ENCODE peak calls at places on chromosome 14, in four cellular contexts. One of them, this sample, is unnamed.
A peak's percentile ranks its signal among the peaks of the same experiment; 100 is the strongest.

GRCh38 chr14:49512147-49512551 is 74.0 kb downstream of the RPS29 start:
- DNase-seq in NCI-H1417: no peak
- DNase-seq in AG09319: peak; percentile 12
- DNase-seq in activated CD4-positive, CD25-positive, alpha-beta regulatory T cell: no peak
- DNase-seq in this sample: no peak

GRCh38 chr14:67395876-67396189 is 16.1 kb downstream of the PLEK2 start:
- DNase-seq in NCI-H1417: no peak
- DNase-seq in AG09319: no peak
- DNase-seq in activated CD4-positive, CD25-positive, alpha-beta regulatory T cell: no peak
- DNase-seq in this sample: no peak

GRCh38 chr14:101772770-101773169 is 11.3 kb downstream of the PPP2R5C start:
- DNase-seq in NCI-H1417: no peak
- DNase-seq in AG09319: no peak
- DNase-seq in activated CD4-positive, CD25-positive, alpha-beta regulatory T cell: no peak
- DNase-seq in this sample: no peak

GRCh38 chr14:103362780-103363179 is 22.4 kb upstream of the MARK3 start:
- DNase-seq in NCI-H1417: no peak
- DNase-seq in AG09319: no peak
- DNase-seq in activated CD4-positive, CD25-positive, alpha-beta regulatory T cell: no peak
- DNase-seq in this sample: no peak

GRCh38 chr14:66610154-66610563 is 102.2 kb downstream of the GPHN start:
- DNase-seq in NCI-H1417: no peak
- DNase-seq in AG09319: no peak
- DNase-seq in activated CD4-positive, CD25-positive, alpha-beta regulatory T cell: no peak
- DNase-seq in this sample: no peak

GRCh38 chr14:90773705-90774104 is 42.5 kb downstream of the TTC7B start:
- DNase-seq in NCI-H1417: no peak
- DNase-seq in AG09319: no peak
- DNase-seq in activated CD4-positive, CD25-positive, alpha-beta regulatory T cell: no peak
- DNase-seq in this sample: no peak

GRCh38 chr14:69887740-69888657 is 8.8 kb downstream of the SMOC1 start:
- DNase-seq in NCI-H1417: no peak
- DNase-seq in AG09319: no peak
- DNase-seq in activated CD4-positive, CD25-positive, alpha-beta regulatory T cell: no peak
- DNase-seq in this sample: no peak

GRCh38 chr14:61280526-61281185 is 482 bp downstream of the TMEM30B start:
- DNase-seq in NCI-H1417: peak; percentile 93
- DNase-seq in AG09319: no peak
- DNase-seq in activated CD4-positive, CD25-positive, alpha-beta regulatory T cell: peak; percentile 46
- DNase-seq in this sample: peak; percentile 82

GRCh38 chr14:99571303-99571986 is 32.6 kb downstream of the CCDC85C start:
- DNase-seq in NCI-H1417: peak; percentile 31
- DNase-seq in AG09319: no peak
- DNase-seq in activated CD4-positive, CD25-positive, alpha-beta regulatory T cell: no peak
- DNase-seq in this sample: no peak

GRCh38 chr14:102775855-102776760 is 1.1 kb upstream of the TRAF3 start:
- DNase-seq in NCI-H1417: no peak
- DNase-seq in AG09319: no peak
- DNase-seq in activated CD4-positive, CD25-positive, alpha-beta regulatory T cell: no peak
- DNase-seq in this sample: no peak

GRCh38 chr14:75979071-75979571 is 2.7 kb downstream of the TGFB3 start:
- DNase-seq in NCI-H1417: no peak
- DNase-seq in AG09319: no peak
- DNase-seq in activated CD4-positive, CD25-positive, alpha-beta regulatory T cell: no peak
- DNase-seq in this sample: peak; percentile 30

GRCh38 chr14:85195872-85196477 is 334.0 kb upstream of the FLRT2 start:
- DNase-seq in NCI-H1417: no peak
- DNase-seq in AG09319: no peak
- DNase-seq in activated CD4-positive, CD25-positive, alpha-beta regulatory T cell: no peak
- DNase-seq in this sample: no peak

GRCh38 chr14:61099221-61099835 is 118.3 kb downstream of the SLC38A6 start:
- DNase-seq in NCI-H1417: no peak
- DNase-seq in AG09319: no peak
- DNase-seq in activated CD4-positive, CD25-positive, alpha-beta regulatory T cell: no peak
- DNase-seq in this sample: no peak

GRCh38 chr14:73467377-73467776 is 9.0 kb upstream of the NUMB start:
- DNase-seq in NCI-H1417: no peak
- DNase-seq in AG09319: no peak
- DNase-seq in activated CD4-positive, CD25-positive, alpha-beta regulatory T cell: peak; percentile 10
- DNase-seq in this sample: peak; percentile 92

GRCh38 chr14:80206351-80206750 is 5.0 kb downstream of the DIO2 start:
- DNase-seq in NCI-H1417: no peak
- DNase-seq in AG09319: no peak
- DNase-seq in activated CD4-positive, CD25-positive, alpha-beta regulatory T cell: no peak
- DNase-seq in this sample: no peak

GRCh38 chr14:95340201-95340697 is 20.5 kb upstream of the CLMN start:
- DNase-seq in NCI-H1417: no peak
- DNase-seq in AG09319: no peak
- DNase-seq in activated CD4-positive, CD25-positive, alpha-beta regulatory T cell: no peak
- DNase-seq in this sample: no peak

GRCh38 chr14:34023824-34024767 is 73.2 kb upstream of the EGLN3 start:
- DNase-seq in NCI-H1417: peak; percentile 10
- DNase-seq in AG09319: no peak
- DNase-seq in activated CD4-positive, CD25-positive, alpha-beta regulatory T cell: no peak
- DNase-seq in this sample: no peak

GRCh38 chr14:77889971-77890442 is 90.1 kb downstream of the ADCK1 start:
- DNase-seq in NCI-H1417: no peak
- DNase-seq in AG09319: peak; percentile 4
- DNase-seq in activated CD4-positive, CD25-positive, alpha-beta regulatory T cell: no peak
- DNase-seq in this sample: no peak

GRCh38 chr14:47790477-47790876 is 115.1 kb upstream of the MDGA2 start:
- DNase-seq in NCI-H1417: no peak
- DNase-seq in AG09319: no peak
- DNase-seq in activated CD4-positive, CD25-positive, alpha-beta regulatory T cell: no peak
- DNase-seq in this sample: no peak

GRCh38 chr14:24659916-24660570 is 26.1 kb upstream of the GZMB start:
- DNase-seq in NCI-H1417: no peak
- DNase-seq in AG09319: no peak
- DNase-seq in activated CD4-positive, CD25-positive, alpha-beta regulatory T cell: no peak
- DNase-seq in this sample: no peak

GRCh38 chr14:51849095-51849494 is 11.3 kb upstream of the GNG2 start:
- DNase-seq in NCI-H1417: no peak
- DNase-seq in AG09319: no peak
- DNase-seq in activated CD4-positive, CD25-positive, alpha-beta regulatory T cell: no peak
- DNase-seq in this sample: peak; percentile 82

GRCh38 chr14:24887623-24888304 is 162.2 kb downstream of the STXBP6 start:
- DNase-seq in NCI-H1417: no peak
- DNase-seq in AG09319: no peak
- DNase-seq in activated CD4-positive, CD25-positive, alpha-beta regulatory T cell: no peak
- DNase-seq in this sample: no peak

GRCh38 chr14:70391493-70392391 is 25.1 kb downstream of the SYNJ2BP start:
- DNase-seq in NCI-H1417: no peak
- DNase-seq in AG09319: no peak
- DNase-seq in activated CD4-positive, CD25-positive, alpha-beta regulatory T cell: no peak
- DNase-seq in this sample: no peak

GRCh38 chr14:54200726-54201125 is 196.1 kb upstream of the CDKN3 start:
- DNase-seq in NCI-H1417: no peak
- DNase-seq in AG09319: no peak
- DNase-seq in activated CD4-positive, CD25-positive, alpha-beta regulatory T cell: no peak
- DNase-seq in this sample: no peak

GRCh38 chr14:53044486-53044885 is 93.6 kb upstream of the FERMT2 start:
- DNase-seq in NCI-H1417: no peak
- DNase-seq in AG09319: peak; percentile 34
- DNase-seq in activated CD4-positive, CD25-positive, alpha-beta regulatory T cell: no peak
- DNase-seq in this sample: no peak

GRCh38 chr14:104876251-104876699 is 11.2 kb downstream of the CEP170B start:
- DNase-seq in NCI-H1417: no peak
- DNase-seq in AG09319: no peak
- DNase-seq in activated CD4-positive, CD25-positive, alpha-beta regulatory T cell: peak; percentile 25
- DNase-seq in this sample: peak; percentile 57

GRCh38 chr14:51395361-51395849 is 155.4 kb downstream of the TMX1 start:
- DNase-seq in NCI-H1417: no peak
- DNase-seq in AG09319: peak; percentile 89
- DNase-seq in activated CD4-positive, CD25-positive, alpha-beta regulatory T cell: no peak
- DNase-seq in this sample: no peak

GRCh38 chr14:67473290-67474082 is 15.0 kb downstream of the TMEM229B start:
- DNase-seq in NCI-H1417: no peak
- DNase-seq in AG09319: no peak
- DNase-seq in activated CD4-positive, CD25-positive, alpha-beta regulatory T cell: no peak
- DNase-seq in this sample: no peak

GRCh38 chr14:90871605-90872233 is 55.5 kb upstream of the TTC7B start:
- DNase-seq in NCI-H1417: no peak
- DNase-seq in AG09319: no peak
- DNase-seq in activated CD4-positive, CD25-positive, alpha-beta regulatory T cell: no peak
- DNase-seq in this sample: no peak

GRCh38 chr14:54590481-54590880 is 23.6 kb downstream of the SAMD4A start:
- DNase-seq in NCI-H1417: no peak
- DNase-seq in AG09319: no peak
- DNase-seq in activated CD4-positive, CD25-positive, alpha-beta regulatory T cell: no peak
- DNase-seq in this sample: no peak

GRCh38 chr14:104103061-104104005 is 17.8 kb downstream of the ASPG start:
- DNase-seq in NCI-H1417: no peak
- DNase-seq in AG09319: no peak
- DNase-seq in activated CD4-positive, CD25-positive, alpha-beta regulatory T cell: no peak
- DNase-seq in this sample: no peak

GRCh38 chr14:89564999-89565398 is 148.0 kb upstream of the FOXN3 start:
- DNase-seq in NCI-H1417: no peak
- DNase-seq in AG09319: no peak
- DNase-seq in activated CD4-positive, CD25-positive, alpha-beta regulatory T cell: no peak
- DNase-seq in this sample: no peak

This sample was measured in activated CD4-positive, alpha-beta memory T cell treated with anti-CD3 and anti-CD28 coated beads for 36 hours.